ENCODE peak calls at places on chromosomes 4 and X, in five cellular contexts. I is fibroblast of mammary gland, J is BJ, K is AG04450, G is cardiac fibroblast. U is an unnamed sample.
A peak's percentile ranks its signal among the peaks of the same experiment; 100 is the strongest.

GRCh38 chr4:151228196-151229119 is 48.5 kb upstream of the PRSS48 start:
- DNase-seq in G (peak; percentile 83), J (no peak), I (peak; percentile 75), K (no peak), U (no peak)

GRCh38 chrX:85243155-85243554 is 424 bp downstream of the SATL1 start:
- DNase-seq in I (no peak), J (no peak), G (no peak), K (no peak), U (no peak)

GRCh38 chr4:173167793-173168395 is 717 bp upstream of the GALNT7 start:
- DNase-seq in I (peak; percentile 35), G (peak; percentile 31), K (no peak), J (no peak), U (peak; percentile 18)

GRCh38 chr4:94338681-94339351 is 3.8 kb downstream of the HPGDS start:
- DNase-seq in G (no peak), I (no peak), K (no peak), J (no peak), U (no peak)

GRCh38 chrX:11423949-11424348 is 130.7 kb downstream of the AMELX start:
- DNase-seq in K (no peak), J (no peak), G (no peak), I (no peak), U (no peak)

GRCh38 chrX:1587161-1587560 is 4.2 kb upstream of the AKAP17A start:
- DNase-seq in J (no peak), G (no peak), I (no peak), K (no peak), U (no peak)

GRCh38 chr4:2742823-2743517 is 13.2 kb downstream of the TNIP2 start:
- DNase-seq in J (no peak), G (no peak), K (no peak), I (no peak), U (no peak)

GRCh38 chr4:77153016-77153415 is 4.0 kb upstream of the CCNG2 start:
- DNase-seq in J (no peak), K (no peak), I (no peak), G (no peak), U (no peak)

GRCh38 chrX:155094468-155095061 is 23.3 kb downstream of the BRCC3 start:
- DNase-seq in J (no peak), I (peak; percentile 45), K (no peak), G (peak; percentile 36), U (no peak)

GRCh38 chr4:67861513-67861912 is 22.3 kb downstream of the TMPRSS11D start:
- DNase-seq in J (no peak), G (peak; percentile 3), K (no peak), I (peak; percentile 65), U (no peak)

GRCh38 chr4:125582302-125582701 is 267.5 kb downstream of the FAT4 start:
- DNase-seq in J (no peak), G (peak; percentile 33), I (peak; percentile 23), K (no peak), U (no peak)

GRCh38 chrX:3317191-3317718 is 29.2 kb downstream of the MXRA5 start:
- DNase-seq in J (no peak), K (no peak), I (no peak), G (no peak), U (no peak)

GRCh38 chr4:152735918-152736305 is 43.6 kb downstream of the TIGD4 start:
- DNase-seq in J (no peak), K (no peak), I (no peak), G (no peak), U (no peak)

GRCh38 chr4:187268940-187269339 is 545.3 kb upstream of the FAT1 start:
- DNase-seq in G (no peak), I (no peak), J (peak; percentile 30), K (peak; percentile 48), U (no peak)

GRCh38 chrX:74535633-74536141 is 78.7 kb downstream of the RLIM start:
- DNase-seq in G (peak; percentile 63), K (no peak), J (peak; percentile 8), I (peak; percentile 55), U (peak; percentile 29)

GRCh38 chr4:177293208-177294018 is 16.3 kb upstream of the NEIL3 start:
- DNase-seq in I (no peak), K (no peak), G (no peak), J (no peak), U (no peak)

GRCh38 chr4:53122280-53123116 is 243.4 kb downstream of the SCFD2 start:
- DNase-seq in J (no peak), I (no peak), G (no peak), K (no peak), U (no peak)

GRCh38 chrX:119790977-119791436 is 423 bp downstream of the RPL39 start:
- DNase-seq in K (no peak), G (peak; percentile 43), J (no peak), I (peak; percentile 48), U (no peak)

DNA sequence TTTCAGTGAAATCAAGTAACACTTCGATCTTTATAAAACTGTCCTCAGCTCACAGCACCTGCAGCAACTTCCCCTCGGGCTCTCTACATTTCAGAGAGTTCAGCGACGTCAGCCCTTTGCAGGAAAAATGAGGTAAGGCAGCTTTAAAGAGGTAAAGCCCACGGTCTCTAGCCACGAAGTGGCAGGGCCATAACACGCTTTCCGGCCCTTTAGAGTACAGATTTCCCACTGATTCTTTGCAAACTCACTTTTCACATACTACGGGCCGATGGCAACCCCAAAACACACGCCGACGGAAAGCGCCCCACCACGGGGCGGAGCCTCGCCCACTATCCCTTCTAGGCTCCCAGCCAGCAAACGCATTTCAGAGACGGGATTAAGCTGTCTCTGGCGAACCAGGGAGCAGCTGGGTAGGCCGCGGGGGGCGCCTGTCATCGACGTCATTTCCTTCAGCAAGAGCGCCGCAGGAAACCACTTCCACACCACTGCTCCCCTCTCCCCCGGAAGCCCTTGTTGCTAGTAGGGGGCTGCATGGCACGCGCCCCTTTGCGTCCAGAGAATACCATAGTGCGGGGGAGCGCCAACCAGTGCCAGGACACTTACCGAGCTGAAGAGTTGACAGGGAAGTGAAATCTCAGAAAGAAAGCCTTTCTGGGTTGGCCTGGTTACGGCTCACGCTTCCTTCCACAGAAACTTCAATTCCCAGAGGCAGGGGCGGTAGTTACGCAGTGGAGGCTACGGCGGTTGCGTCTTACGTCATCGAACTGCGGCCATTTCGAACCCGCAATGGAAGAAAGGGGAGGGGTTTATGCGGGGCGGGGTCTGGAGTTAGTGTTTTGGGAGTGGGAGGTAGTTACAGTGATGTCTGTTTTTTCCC is at the start of gene TRMT10A:
- DNase-seq in G (peak; percentile 99), K (peak; percentile 92), I (peak; percentile 97), J (peak; percentile 82), U (peak; percentile 88)
- TF ChIP-seq CTCF in G (no peak), K (no peak), I (no peak), J (no peak), U (no peak)

DNA sequence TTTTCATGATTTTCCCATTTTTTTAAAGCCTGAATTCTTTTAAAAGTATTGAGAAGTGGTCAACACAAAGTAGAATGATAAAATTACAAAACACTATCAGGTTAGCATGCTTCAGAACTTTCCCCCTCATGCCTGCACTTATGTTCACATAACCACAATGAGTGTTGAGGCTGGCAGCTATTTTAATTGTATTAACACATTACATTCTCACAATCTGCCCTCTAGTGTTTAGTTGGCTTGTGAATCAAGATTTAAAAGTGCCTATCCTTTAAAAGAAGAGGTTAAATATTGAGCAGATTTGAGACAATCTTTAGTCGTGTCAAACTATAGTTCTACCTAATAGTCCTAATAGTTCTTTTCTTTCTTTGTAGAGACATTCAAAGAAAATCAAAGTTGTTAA is 93.6 kb upstream of the NAP1L5 start:
- DNase-seq in J (no peak), K (no peak), G (peak; percentile 29), I (peak; percentile 45), U (no peak)
- TF ChIP-seq CTCF in J (no peak), K (peak; percentile 24), G (peak; percentile 7), I (peak; percentile 7), U (no peak)

GRCh38 chr4:58275856-58276255 is 1165.7 kb upstream of the IGFBP7 start:
- DNase-seq in G (no peak), I (no peak), J (no peak), K (no peak), U (no peak)
- TF ChIP-seq CTCF in G (no peak), I (no peak), J (no peak), K (no peak), U (no peak)

GRCh38 chr4:72489267-72489666 is 79.8 kb downstream of the ADAMTS3 start:
- DNase-seq in I (peak; percentile 42), G (peak; percentile 18), K (no peak), J (no peak), U (no peak)

GRCh38 chr4:72486991-72487390 is 82.0 kb downstream of the ADAMTS3 start:
- DNase-seq in K (no peak), J (no peak), I (no peak), G (no peak), U (no peak)

DNA sequence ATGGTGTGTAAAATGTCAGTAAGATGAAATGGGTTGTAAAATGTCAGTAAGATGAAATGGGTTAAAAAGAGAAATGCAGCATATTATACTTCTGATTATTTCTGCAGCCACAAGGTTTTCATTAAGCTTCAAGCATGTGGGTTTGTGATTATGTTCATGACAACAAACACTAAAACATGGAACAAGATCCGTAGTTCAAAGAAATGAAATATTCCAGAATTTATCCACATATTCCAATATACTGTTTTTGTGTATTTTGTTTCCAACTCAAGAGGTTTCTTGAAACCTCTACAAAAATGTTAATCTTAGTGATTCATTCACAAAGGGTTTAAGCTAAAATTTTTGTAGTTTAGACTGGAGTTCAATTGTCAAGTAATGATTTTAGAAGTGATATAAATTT is 84.0 kb downstream of the ADAMTS3 start:
- DNase-seq in I (no peak), J (no peak), G (no peak), K (no peak), U (no peak)
- TF ChIP-seq CTCF in I (no peak), J (no peak), G (no peak), K (no peak), U (no peak)

GRCh38 chrX:64342811-64343210 is 52.4 kb downstream of the MTMR8 start:
- DNase-seq in G (no peak), J (no peak), K (no peak), I (no peak), U (no peak)

GRCh38 chrX:64334467-64334866 is 60.8 kb downstream of the MTMR8 start:
- DNase-seq in I (no peak), K (no peak), G (no peak), J (no peak), U (no peak)

GRCh38 chrX:64338296-64338695 is 57.0 kb downstream of the MTMR8 start:
- DNase-seq in J (no peak), I (peak; percentile 4), K (no peak), G (no peak), U (no peak)
- TF ChIP-seq CTCF in J (no peak), I (no peak), K (no peak), G (no peak), U (no peak)